ENCODE peak calls at places on chromosome 4, in five cellular contexts. V is pancreas, Y is IMR-90, U is breast epithelium, Q is GM23338. D is an unnamed sample. For H3K4me1, the result is how much of the 10 kb centered on the place peaks cover.

GRCh38 chr4:141571368-141571767 is 65.0 kb upstream of the IL15 start:
- DNase-seq in V (no peak), Y (peak), U (no peak), Q (no peak), D (no peak)

GRCh38 chr4:182255421-182256190 is 12.4 kb downstream of the TENM3 start:
- DNase-seq in V (no peak), Y (no peak), U (no peak), Q (no peak), D (no peak)

GRCh38 chr4:187070158-187070557 is 346.5 kb upstream of the FAT1 start:
- DNase-seq in V (no peak), Y (no peak), U (no peak), Q (no peak), D (no peak)

GRCh38 chr4:27316176-27316575 is 455.5 kb downstream of the STIM2 start:
- DNase-seq in V (no peak), Y (no peak), U (no peak), Q (no peak), D (no peak)

GRCh38 chr4:174222266-174222872 is 61.1 kb downstream of the FBXO8 start:
- DNase-seq in V (no peak), Y (peak), U (no peak), Q (peak), D (no peak)

GRCh38 chr4:110196206-110196870 is 2.1 kb downstream of the ELOVL6 start:
- DNase-seq in V (peak), Y (peak), U (no peak), Q (peak), D (peak)

GRCh38 chr4:94634266-94634665 is 123.5 kb upstream of the BMPR1B start:
- DNase-seq in V (no peak), Y (peak), U (no peak), Q (no peak), D (no peak)

GRCh38 chr4:118381902-118382301 is 29.1 kb upstream of the PRSS12 start:
- DNase-seq in V (no peak), Y (peak), U (no peak), Q (no peak), D (no peak)

GRCh38 chr4:157040380-157040779 is 35.6 kb upstream of the GLRB start:
- DNase-seq in V (no peak), Y (no peak), U (no peak), Q (no peak), D (no peak)

GRCh38 chr4:87525636-87526035 is 3.5 kb downstream of the SPARCL1 start:
- DNase-seq in V (no peak), Y (peak), U (no peak), Q (no peak), D (no peak)

GRCh38 chr4:156677136-156677535 is 294.5 kb downstream of the PDGFC start:
- DNase-seq in V (no peak), Y (no peak), U (no peak), Q (peak), D (no peak)

GRCh38 chr4:152981842-152982241 is 45.7 kb downstream of the FHDC1 start:
- DNase-seq in V (no peak), Y (no peak), U (no peak), Q (no peak), D (no peak)

GRCh38 chr4:53592686-53593641 is 1.7 kb upstream of the LNX1 start:
- DNase-seq in V (peak), Y (no peak), U (peak), Q (peak), D (peak)

GRCh38 chr4:1002131-1002630 is 9.0 kb upstream of the SLC26A1 start:
- DNase-seq in V (peak), Y (no peak), U (no peak), Q (peak), D (peak)

GRCh38 chr4:38759077-38759789 is 23.6 kb downstream of the TLR10 start:
- DNase-seq in V (no peak), Y (peak), U (no peak), Q (peak), D (no peak)

GRCh38 chr4:12126476-12126875 is 697.8 kb upstream of the HS3ST1 start:
- DNase-seq in V (no peak), Y (no peak), U (no peak), Q (no peak), D (no peak)

GRCh38 chr4:105414316-105414715 is 59.5 kb downstream of the PPA2 start:
- DNase-seq in V (peak), Y (no peak), U (no peak), Q (peak), D (no peak)

GRCh38 chr4:4859010-4859798 is at the start of gene MSX1:
- DNase-seq in V (peak), Y (peak), U (peak), Q (peak), D (peak)

GRCh38 chr4:4519296-4519898 is 22.5 kb downstream of the STX18 start:
- DNase-seq in V (no peak), Y (peak), U (no peak), Q (peak), D (no peak)

GRCh38 chr4:11698846-11699590 is 270.3 kb upstream of the HS3ST1 start:
- DNase-seq in V (no peak), Y (peak), U (no peak), Q (no peak), D (no peak)

GRCh38 chr4:978957-979701 is 5.8 kb upstream of the DGKQ start:
- DNase-seq in V (no peak), Y (peak), U (no peak), Q (no peak), D (no peak)

DNA sequence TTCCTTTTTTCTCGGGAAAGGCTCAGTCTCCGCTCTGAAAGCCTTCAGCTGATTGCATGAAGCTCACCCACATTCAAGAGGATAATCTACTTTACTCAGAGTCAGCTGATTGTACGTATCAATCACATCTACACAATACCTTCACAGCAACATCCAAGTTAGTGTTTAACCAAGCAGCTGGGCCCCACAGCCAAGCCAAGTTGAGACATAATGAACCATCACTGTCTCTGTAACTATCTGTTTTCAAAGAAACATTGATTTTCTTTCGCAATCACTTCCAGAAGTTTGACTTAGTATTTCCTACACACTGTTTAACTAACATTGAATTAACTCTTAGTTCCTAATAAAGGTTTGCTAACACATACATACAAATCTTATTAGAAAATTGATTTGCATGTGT is 40.3 kb downstream of the RWDD4 start:
- DNase-seq in V (no peak), Y (no peak), U (no peak), Q (no peak), D (no peak)
- H3K4me3 ChIP-seq in V (peak), Y (no peak), U (no peak), Q (no peak), D (no peak)

GRCh38 chr4:7900351-7900750 is 39.3 kb downstream of the AFAP1 start:
- DNase-seq in V (no peak), Y (no peak), U (no peak), Q (no peak), D (no peak)

GRCh38 chr4:7902826-7903225 is 36.8 kb downstream of the AFAP1 start:
- DNase-seq in V (no peak), Y (no peak), U (no peak), Q (no peak), D (no peak)

GRCh38 chr4:7901274-7901845 is 38.3 kb downstream of the AFAP1 start:
- DNase-seq in V (no peak), Y (no peak), U (no peak), Q (no peak), D (no peak)

GRCh38 chr4:7903686-7904085 is 36.0 kb downstream of the AFAP1 start:
- DNase-seq in V (no peak), Y (peak), U (no peak), Q (no peak), D (no peak)

GRCh38 chr4:7902101-7902553 is 37.5 kb downstream of the AFAP1 start:
- DNase-seq in V (no peak), Y (no peak), U (no peak), Q (no peak), D (no peak)
- H3K4me1 ChIP-seq in V (under half), Y (under half), U (under half), Q (half or more), D (under half)

GRCh38 chr4:24862073-24862751 is 50.6 kb downstream of the CCDC149 start:
- DNase-seq in V (no peak), Y (no peak), U (no peak), Q (no peak), D (no peak)

GRCh38 chr4:24858550-24858949 is 54.3 kb downstream of the CCDC149 start:
- DNase-seq in V (no peak), Y (no peak), U (no peak), Q (no peak), D (no peak)

GRCh38 chr4:24855741-24856140 is 57.1 kb downstream of the CCDC149 start:
- DNase-seq in V (no peak), Y (no peak), U (no peak), Q (no peak), D (no peak)

GRCh38 chr4:24856586-24856985 is 56.3 kb downstream of the CCDC149 start:
- DNase-seq in V (no peak), Y (peak), U (no peak), Q (peak), D (no peak)

DNA sequence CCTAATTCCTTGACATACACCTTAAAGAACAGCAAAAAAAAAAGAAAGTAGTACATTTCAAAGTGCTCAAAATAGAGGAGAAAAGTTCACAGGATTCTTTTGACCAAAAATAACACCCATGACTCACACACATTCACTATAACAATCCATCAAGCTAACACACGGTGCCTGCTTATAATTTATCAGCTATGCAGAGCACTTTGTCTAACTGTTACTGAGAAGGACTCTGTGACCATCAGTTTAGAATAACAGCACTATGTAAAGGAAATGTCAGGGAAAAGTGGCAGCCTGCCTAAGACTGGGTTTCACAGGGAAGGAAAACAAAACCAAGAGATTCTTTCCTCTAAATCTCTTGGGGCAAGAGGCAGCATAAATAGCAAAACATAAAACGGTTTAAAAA is 54.8 kb downstream of the CCDC149 start:
- DNase-seq in V (no peak), Y (peak), U (no peak), Q (no peak), D (no peak)
- H3K4me3 ChIP-seq in V (no peak), Y (no peak), U (no peak), Q (no peak), D (no peak)

GRCh38 chr4:79947386-79947785 is 125.6 kb downstream of the ANTXR2 start:
- DNase-seq in V (no peak), Y (no peak), U (no peak), Q (no peak), D (no peak)
- H3K4me1 ChIP-seq in V (under half), Y (under half), U (under half), Q (under half), D (under half)

GRCh38 chr4:7787067-7787466 is 152.6 kb downstream of the AFAP1 start:
- DNase-seq in V (no peak), Y (no peak), U (peak), Q (no peak), D (peak)
- H3K4me3 ChIP-seq in V (no peak), Y (no peak), U (no peak), Q (no peak), D (no peak)

GRCh38 chr4:185837415-185838103 is 25.6 kb upstream of the SORBS2 start:
- DNase-seq in V (no peak), Y (peak), U (no peak), Q (peak), D (no peak)
- H3K4me1 ChIP-seq in V (under half), Y (under half), U (under half), Q (under half), D (under half)

DNA sequence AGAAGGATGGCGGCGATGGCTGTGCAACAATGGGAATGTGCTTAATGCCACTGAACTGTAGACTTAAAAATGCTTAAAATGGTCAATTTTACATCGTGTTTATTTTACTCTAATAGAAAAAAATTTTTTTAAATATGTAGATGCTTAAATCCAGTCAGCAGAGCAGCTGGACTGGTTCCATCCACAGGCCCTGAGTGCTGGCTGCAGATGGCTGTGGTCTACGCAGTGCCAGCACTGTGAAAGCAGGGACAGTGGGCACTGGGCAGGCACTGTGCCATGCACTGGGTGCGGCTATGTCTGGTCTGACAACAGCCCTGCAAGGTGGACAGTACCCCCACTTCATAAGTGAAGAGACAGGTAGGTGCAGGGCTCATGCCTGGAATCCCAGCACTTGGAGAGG is 175.2 kb downstream of the AFAP1 start:
- DNase-seq in V (no peak), Y (no peak), U (no peak), Q (no peak), D (peak)
- H3K4me3 ChIP-seq in V (no peak), Y (no peak), U (no peak), Q (no peak), D (no peak)

D was measured in lower lobe of right lung.